ENCODE peak calls at places on chromosomes 5 and 9, in four cellular contexts. R is IMR-90, C is HepG2, Z is K562. L is an unnamed sample.

GRCh38 chr9:124559871-124560270 is 52.7 kb upstream of the NR5A1 start:
- DNase-seq in Z (no peak), R (peak), C (no peak), L (no peak)

GRCh38 chr5:35151151-35151920 is 79.0 kb downstream of the PRLR start:
- DNase-seq in C (no peak), R (peak), Z (no peak), L (no peak)

GRCh38 chr5:84213212-84213611 is 171.5 kb downstream of the EDIL3 start:
- DNase-seq in C (no peak), R (no peak), Z (no peak), L (no peak)

GRCh38 chr9:71285191-71285656 is 163.8 kb upstream of the TRPM3 start:
- DNase-seq in R (peak), Z (peak), C (peak), L (peak)

GRCh38 chr5:112097768-112098167 is 321.3 kb downstream of the EPB41L4A start:
- DNase-seq in C (no peak), Z (no peak), R (no peak), L (no peak)

GRCh38 chr9:69149321-69149807 is 24.7 kb upstream of the TJP2 start:
- DNase-seq in R (peak), C (no peak), Z (no peak), L (no peak)

GRCh38 chr5:15525679-15526275 is 25.8 kb downstream of the FBXL7 start:
- DNase-seq in C (no peak), Z (no peak), R (peak), L (no peak)

GRCh38 chr9:116141864-116142561 is 11.6 kb upstream of the PAPPA start:
- DNase-seq in C (no peak), R (no peak), Z (no peak), L (no peak)

GRCh38 chr9:90895786-90896185 is 94.2 kb downstream of the SYK start:
- DNase-seq in R (no peak), Z (no peak), C (no peak), L (no peak)

GRCh38 chr9:126690431-126691051 is 76.8 kb downstream of the LMX1B start:
- DNase-seq in R (no peak), Z (peak), C (no peak), L (peak)

GRCh38 chr5:3139596-3139995 is 388.1 kb upstream of the IRX2 start:
- DNase-seq in C (no peak), R (no peak), Z (no peak), L (no peak)

GRCh38 chr5:178215263-178216002 is 11.1 kb downstream of the HNRNPAB start:
- DNase-seq in C (no peak), R (no peak), Z (no peak), L (no peak)

GRCh38 chr5:177600458-177601018 is 606 bp downstream of the B4GALT7 start:
- DNase-seq in Z (no peak), R (peak), C (no peak), L (no peak)

GRCh38 chr9:79362100-79363081 is 209.4 kb upstream of the TLE4 start:
- DNase-seq in R (peak), Z (no peak), C (no peak), L (peak)

GRCh38 chr9:131635285-131635684 is 90.0 kb downstream of the PRRT1B start:
- DNase-seq in C (peak), R (peak), Z (peak), L (peak)

GRCh38 chr5:2066373-2066772 is 183.6 kb upstream of the IRX4 start:
- DNase-seq in Z (no peak), R (no peak), C (no peak), L (no peak)

GRCh38 chr9:15079989-15080388 is 169.8 kb upstream of the FREM1 start:
- DNase-seq in R (no peak), Z (no peak), C (peak), L (no peak)

GRCh38 chr9:15149450-15149849 is 157.6 kb downstream of the TTC39B start:
- DNase-seq in R (no peak), Z (no peak), C (no peak), L (no peak)

GRCh38 chr5:42483472-42484154 is 60.4 kb downstream of the GHR start:
- DNase-seq in C (no peak), R (no peak), Z (no peak), L (no peak)

GRCh38 chr5:15577132-15577531 is 77.2 kb downstream of the FBXL7 start:
- DNase-seq in C (no peak), Z (no peak), R (no peak), L (no peak)

GRCh38 chr5:171067540-171068130 is 205.8 kb downstream of the RANBP17 start:
- DNase-seq in Z (no peak), R (no peak), C (no peak), L (no peak)

GRCh38 chr5:392431-392988 is 50.5 kb upstream of the EXOC3 start:
- DNase-seq in Z (no peak), C (no peak), R (peak), L (no peak)

GRCh38 chr9:35335164-35335563 is 154.7 kb upstream of the RUSC2 start:
- DNase-seq in R (peak), C (no peak), Z (no peak), L (no peak)

GRCh38 chr5:109759304-109759703 is 69.6 kb downstream of the MAN2A1 start:
- DNase-seq in Z (no peak), R (peak), C (no peak), L (no peak)

GRCh38 chr5:144812770-144813169 is 642.1 kb downstream of the KCTD16 start:
- DNase-seq in R (peak), C (no peak), Z (no peak), L (peak)

GRCh38 chr5:652773-653350 is 40.3 kb downstream of the TPPP start:
- DNase-seq in Z (no peak), R (no peak), C (no peak), L (no peak)

GRCh38 chr9:36788534-36788933 is 215.8 kb downstream of the MELK start:
- DNase-seq in Z (peak), C (no peak), R (no peak), L (no peak)

GRCh38 chr9:136083558-136084190 is 11.4 kb downstream of the NACC2 start:
- DNase-seq in C (no peak), R (no peak), Z (no peak), L (no peak)

GRCh38 chr9:23608456-23608855 is 217.6 kb downstream of the ELAVL2 start:
- DNase-seq in R (no peak), Z (no peak), C (no peak), L (no peak)

GRCh38 chr9:95202076-95202681 is 115.3 kb downstream of the FANCC start:
- DNase-seq in R (no peak), Z (no peak), C (no peak), L (no peak)

GRCh38 chr5:43400082-43400481 is 12.1 kb downstream of the CCL28 start:
- DNase-seq in C (no peak), Z (no peak), R (peak), L (no peak)

GRCh38 chr5:139593716-139594319 is 32.7 kb downstream of the UBE2D2 start:
- DNase-seq in Z (no peak), R (peak), C (no peak), L (peak)

GRCh38 chr5:97420646-97421045 is 237.6 kb upstream of the RIOK2 start:
- DNase-seq in C (no peak), R (no peak), Z (no peak), L (no peak)

GRCh38 chr9:122797316-122798033 is 2.4 kb upstream of the OR1K1 start:
- DNase-seq in C (no peak), Z (no peak), R (peak), L (no peak)

GRCh38 chr9:122800066-122801060 is at the start of gene OR1K1:
- DNase-seq in R (no peak), C (no peak), Z (no peak), L (no peak)
- TF ChIP-seq MAFK in R (no peak), C (no peak), Z (no peak), L (no peak)

GRCh38 chr9:108150736-108151135 is 661.2 kb upstream of the KLF4 start:
- DNase-seq in R (peak), Z (no peak), C (no peak), L (no peak)
- H3K27ac ChIP-seq in R (no peak), Z (no peak), C (no peak), L (no peak)

GRCh38 chr5:24643880-24644279 is 898 bp downstream of the CDH10 start:
- DNase-seq in Z (no peak), R (no peak), C (no peak), L (no peak)

GRCh38 chr5:24646915-24647314 is 2.1 kb upstream of the CDH10 start:
- DNase-seq in C (peak), R (no peak), Z (no peak), L (no peak)

GRCh38 chr5:24644757-24645156 is at the start of gene CDH10:
- DNase-seq in C (no peak), R (no peak), Z (no peak), L (no peak)

GRCh38 chr5:24643255-24643654 is 1.5 kb downstream of the CDH10 start:
- DNase-seq in C (no peak), Z (no peak), R (no peak), L (no peak)

DNA sequence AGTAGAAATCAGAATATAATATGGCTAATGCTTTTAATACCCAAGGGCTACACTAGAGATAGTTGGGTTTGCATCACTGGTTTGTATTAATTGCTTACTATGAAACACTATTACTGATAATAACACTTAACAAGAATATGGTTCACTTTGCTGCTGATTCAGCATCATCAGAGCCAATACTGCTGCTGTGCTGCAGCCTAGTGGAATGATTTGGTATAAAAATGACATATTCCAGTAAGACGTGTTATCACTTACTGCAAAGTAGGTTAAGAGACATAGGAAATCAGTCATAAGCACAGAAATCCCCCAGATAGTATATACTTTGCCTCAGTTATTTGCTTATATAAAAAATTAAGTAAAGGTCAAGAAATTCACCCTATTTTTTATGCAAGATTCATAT is 2.8 kb downstream of the CDH10 start:
- DNase-seq in C (peak), R (peak), Z (no peak), L (no peak)
- TF ChIP-seq SMC3 in C (no peak), R (no peak), Z (no peak), L (peak)

DNA sequence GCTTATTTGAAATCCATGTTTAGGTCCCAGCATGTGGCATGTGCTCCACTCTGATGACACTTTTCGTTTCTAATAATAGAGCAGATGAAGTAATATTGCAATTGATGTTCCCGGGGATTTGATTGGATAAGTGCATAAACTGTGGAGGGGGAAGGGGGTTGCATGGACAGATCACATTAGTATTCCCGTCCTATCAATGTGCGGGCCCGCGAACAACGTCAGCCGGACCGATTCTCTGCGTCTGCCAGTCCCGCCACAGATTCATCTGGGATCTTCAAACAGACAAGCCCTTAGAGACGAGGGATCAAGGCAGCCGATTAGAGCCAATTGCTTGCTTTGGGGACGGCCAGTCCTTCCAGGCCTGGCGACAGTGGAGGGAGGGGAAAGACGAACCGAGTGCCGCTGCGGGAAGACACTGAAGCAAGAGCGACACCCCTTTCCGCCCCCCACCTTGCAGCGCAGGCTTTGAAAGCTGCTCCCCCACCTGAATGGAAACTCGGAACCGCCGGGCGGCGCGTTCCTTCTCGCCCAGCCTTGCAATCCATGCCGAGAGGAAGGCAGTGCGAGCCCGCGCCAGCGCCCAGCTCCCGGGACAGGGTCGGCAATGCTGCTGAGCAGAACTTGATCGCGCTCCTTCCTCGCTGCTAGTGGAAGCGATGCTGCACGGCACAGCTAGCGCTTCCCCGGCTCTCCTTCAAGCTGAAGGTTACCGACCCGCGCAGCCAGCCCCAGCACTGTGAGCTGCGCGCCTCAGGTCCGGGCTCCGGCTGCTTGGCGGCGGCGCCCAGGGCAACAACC is at the start of gene RGS7BP:
- DNase-seq in R (peak), C (no peak), Z (no peak), L (no peak)
- TF ChIP-seq MAFK in R (no peak), C (no peak), Z (no peak), L (no peak)

GRCh38 chr9:91896513-91897121 is 53.4 kb downstream of the ROR2 start:
- DNase-seq in R (peak), Z (peak), C (no peak), L (no peak)
- H3K27ac ChIP-seq in R (peak), Z (peak), C (no peak), L (no peak)

GRCh38 chr5:12330993-12331588 is 426.8 kb upstream of the CTNND2 start:
- DNase-seq in C (no peak), Z (no peak), R (no peak), L (no peak)
- TF ChIP-seq SMC3 in C (no peak), Z (no peak), R (no peak), L (no peak)

GRCh38 chr5:100615362-100615761 is 80.2 kb downstream of the FAM174A start:
- DNase-seq in R (no peak), Z (no peak), C (no peak), L (no peak)
- TF ChIP-seq MAFK in R (no peak), Z (no peak), C (no peak), L (no peak)

L was measured in A549.